ENCODE peak calls at places on chromosomes 6 and 20, in five cellular contexts. One of them, this sample, is unnamed.

GRCh38 chr6:167435209-167435728 is 110.4 kb downstream of the TTLL2 start:
- DNase-seq in Peyer's patch: no peak
- DNase-seq in T-helper 2 cell treated with Interferon-gamma antibody and Interleukin-4, amounts not matched to agents 5 μg/mL and 100 μg/mL, for 36 hours: no peak
- DNase-seq in stimulated activated CD8-positive, alpha-beta memory T cell treated with anti-CD3 and anti-CD28 coated beads, Interleukin-4, amount 100 ng/mL, for 24 hours: no peak
- DNase-seq in NCI-H2081: no peak
- DNase-seq in this sample: no peak

GRCh38 chr20:2006452-2007381 is 12.9 kb upstream of the PDYN start:
- DNase-seq in Peyer's patch: no peak
- DNase-seq in T-helper 2 cell treated with Interferon-gamma antibody and Interleukin-4, amounts not matched to agents 5 μg/mL and 100 μg/mL, for 36 hours: peak; percentile 25
- DNase-seq in NCI-H2081: peak; percentile 21
- DNase-seq in stimulated activated CD8-positive, alpha-beta memory T cell treated with anti-CD3 and anti-CD28 coated beads, Interleukin-4, amount 100 ng/mL, for 24 hours: no peak
- DNase-seq in this sample: no peak

GRCh38 chr6:107345398-107345797 is 114.0 kb downstream of the PDSS2 start:
- DNase-seq in NCI-H2081: no peak
- DNase-seq in stimulated activated CD8-positive, alpha-beta memory T cell treated with anti-CD3 and anti-CD28 coated beads, Interleukin-4, amount 100 ng/mL, for 24 hours: no peak
- DNase-seq in Peyer's patch: no peak
- DNase-seq in T-helper 2 cell treated with Interferon-gamma antibody and Interleukin-4, amounts not matched to agents 5 μg/mL and 100 μg/mL, for 36 hours: no peak
- DNase-seq in this sample: no peak

GRCh38 chr20:57555457-57556184 is 5.3 kb upstream of the PCK1 start:
- DNase-seq in NCI-H2081: no peak
- DNase-seq in Peyer's patch: no peak
- DNase-seq in stimulated activated CD8-positive, alpha-beta memory T cell treated with anti-CD3 and anti-CD28 coated beads, Interleukin-4, amount 100 ng/mL, for 24 hours: no peak
- DNase-seq in T-helper 2 cell treated with Interferon-gamma antibody and Interleukin-4, amounts not matched to agents 5 μg/mL and 100 μg/mL, for 36 hours: no peak
- DNase-seq in this sample: no peak

GRCh38 chr6:90123796-90124195 is 172.8 kb downstream of the BACH2 start:
- DNase-seq in T-helper 2 cell treated with Interferon-gamma antibody and Interleukin-4, amounts not matched to agents 5 μg/mL and 100 μg/mL, for 36 hours: peak; percentile 56
- DNase-seq in Peyer's patch: no peak
- DNase-seq in stimulated activated CD8-positive, alpha-beta memory T cell treated with anti-CD3 and anti-CD28 coated beads, Interleukin-4, amount 100 ng/mL, for 24 hours: no peak
- DNase-seq in NCI-H2081: no peak
- DNase-seq in this sample: no peak

GRCh38 chr20:33162313-33162712 is 5.6 kb upstream of the BPIFA2 start:
- DNase-seq in T-helper 2 cell treated with Interferon-gamma antibody and Interleukin-4, amounts not matched to agents 5 μg/mL and 100 μg/mL, for 36 hours: no peak
- DNase-seq in Peyer's patch: no peak
- DNase-seq in NCI-H2081: no peak
- DNase-seq in stimulated activated CD8-positive, alpha-beta memory T cell treated with anti-CD3 and anti-CD28 coated beads, Interleukin-4, amount 100 ng/mL, for 24 hours: no peak
- DNase-seq in this sample: no peak

GRCh38 chr6:19804362-19805145 is 32.6 kb upstream of the ID4 start:
- DNase-seq in T-helper 2 cell treated with Interferon-gamma antibody and Interleukin-4, amounts not matched to agents 5 μg/mL and 100 μg/mL, for 36 hours: peak; percentile 76
- DNase-seq in Peyer's patch: peak; percentile 97
- DNase-seq in NCI-H2081: peak; percentile 94
- DNase-seq in stimulated activated CD8-positive, alpha-beta memory T cell treated with anti-CD3 and anti-CD28 coated beads, Interleukin-4, amount 100 ng/mL, for 24 hours: peak; percentile 55
- DNase-seq in this sample: peak; percentile 94

GRCh38 chr20:17505664-17506517 is 25.3 kb downstream of the BFSP1 start:
- DNase-seq in Peyer's patch: no peak
- DNase-seq in T-helper 2 cell treated with Interferon-gamma antibody and Interleukin-4, amounts not matched to agents 5 μg/mL and 100 μg/mL, for 36 hours: peak; percentile 76
- DNase-seq in stimulated activated CD8-positive, alpha-beta memory T cell treated with anti-CD3 and anti-CD28 coated beads, Interleukin-4, amount 100 ng/mL, for 24 hours: peak; percentile 52
- DNase-seq in NCI-H2081: no peak
- DNase-seq in this sample: no peak

GRCh38 chr6:10381133-10381829 is 33.6 kb downstream of the TFAP2A start:
- DNase-seq in NCI-H2081: no peak
- DNase-seq in stimulated activated CD8-positive, alpha-beta memory T cell treated with anti-CD3 and anti-CD28 coated beads, Interleukin-4, amount 100 ng/mL, for 24 hours: no peak
- DNase-seq in Peyer's patch: no peak
- DNase-seq in T-helper 2 cell treated with Interferon-gamma antibody and Interleukin-4, amounts not matched to agents 5 μg/mL and 100 μg/mL, for 36 hours: no peak
- DNase-seq in this sample: no peak

GRCh38 chr20:50992733-50993457 is 30.0 kb downstream of the KCNG1 start:
- DNase-seq in T-helper 2 cell treated with Interferon-gamma antibody and Interleukin-4, amounts not matched to agents 5 μg/mL and 100 μg/mL, for 36 hours: peak; percentile 52
- DNase-seq in Peyer's patch: no peak
- DNase-seq in stimulated activated CD8-positive, alpha-beta memory T cell treated with anti-CD3 and anti-CD28 coated beads, Interleukin-4, amount 100 ng/mL, for 24 hours: peak; percentile 15
- DNase-seq in NCI-H2081: peak; percentile 40
- DNase-seq in this sample: peak; percentile 1

GRCh38 chr6:161366301-161366953 is 92.6 kb upstream of the AGPAT4 start:
- DNase-seq in stimulated activated CD8-positive, alpha-beta memory T cell treated with anti-CD3 and anti-CD28 coated beads, Interleukin-4, amount 100 ng/mL, for 24 hours: no peak
- DNase-seq in Peyer's patch: no peak
- DNase-seq in NCI-H2081: no peak
- DNase-seq in T-helper 2 cell treated with Interferon-gamma antibody and Interleukin-4, amounts not matched to agents 5 μg/mL and 100 μg/mL, for 36 hours: no peak
- DNase-seq in this sample: no peak

GRCh38 chr6:42751055-42751454 is 5.2 kb upstream of the TBCC start:
- DNase-seq in T-helper 2 cell treated with Interferon-gamma antibody and Interleukin-4, amounts not matched to agents 5 μg/mL and 100 μg/mL, for 36 hours: no peak
- DNase-seq in stimulated activated CD8-positive, alpha-beta memory T cell treated with anti-CD3 and anti-CD28 coated beads, Interleukin-4, amount 100 ng/mL, for 24 hours: no peak
- DNase-seq in Peyer's patch: no peak
- DNase-seq in NCI-H2081: no peak
- DNase-seq in this sample: no peak

GRCh38 chr6:65531545-65531944 is 175.5 kb downstream of the EYS start:
- DNase-seq in Peyer's patch: no peak
- DNase-seq in T-helper 2 cell treated with Interferon-gamma antibody and Interleukin-4, amounts not matched to agents 5 μg/mL and 100 μg/mL, for 36 hours: no peak
- DNase-seq in NCI-H2081: no peak
- DNase-seq in stimulated activated CD8-positive, alpha-beta memory T cell treated with anti-CD3 and anti-CD28 coated beads, Interleukin-4, amount 100 ng/mL, for 24 hours: no peak
- DNase-seq in this sample: no peak

GRCh38 chr6:167769408-167770190 is 57.1 kb upstream of the AFDN start:
- DNase-seq in Peyer's patch: no peak
- DNase-seq in NCI-H2081: no peak
- DNase-seq in T-helper 2 cell treated with Interferon-gamma antibody and Interleukin-4, amounts not matched to agents 5 μg/mL and 100 μg/mL, for 36 hours: no peak
- DNase-seq in stimulated activated CD8-positive, alpha-beta memory T cell treated with anti-CD3 and anti-CD28 coated beads, Interleukin-4, amount 100 ng/mL, for 24 hours: no peak
- DNase-seq in this sample: no peak

GRCh38 chr20:24763386-24764026 is 185.6 kb upstream of the CST7 start:
- DNase-seq in stimulated activated CD8-positive, alpha-beta memory T cell treated with anti-CD3 and anti-CD28 coated beads, Interleukin-4, amount 100 ng/mL, for 24 hours: no peak
- DNase-seq in NCI-H2081: no peak
- DNase-seq in Peyer's patch: no peak
- DNase-seq in T-helper 2 cell treated with Interferon-gamma antibody and Interleukin-4, amounts not matched to agents 5 μg/mL and 100 μg/mL, for 36 hours: no peak
- DNase-seq in this sample: no peak

GRCh38 chr6:14549871-14550270 is 432.3 kb downstream of the CD83 start:
- DNase-seq in T-helper 2 cell treated with Interferon-gamma antibody and Interleukin-4, amounts not matched to agents 5 μg/mL and 100 μg/mL, for 36 hours: no peak
- DNase-seq in Peyer's patch: no peak
- DNase-seq in stimulated activated CD8-positive, alpha-beta memory T cell treated with anti-CD3 and anti-CD28 coated beads, Interleukin-4, amount 100 ng/mL, for 24 hours: no peak
- DNase-seq in NCI-H2081: no peak
- DNase-seq in this sample: no peak

GRCh38 chr20:1474817-1475603 is 8.4 kb upstream of the NSFL1C start:
- DNase-seq in NCI-H2081: no peak
- DNase-seq in stimulated activated CD8-positive, alpha-beta memory T cell treated with anti-CD3 and anti-CD28 coated beads, Interleukin-4, amount 100 ng/mL, for 24 hours: no peak
- DNase-seq in T-helper 2 cell treated with Interferon-gamma antibody and Interleukin-4, amounts not matched to agents 5 μg/mL and 100 μg/mL, for 36 hours: no peak
- DNase-seq in Peyer's patch: no peak
- DNase-seq in this sample: no peak

GRCh38 chr6:56072856-56073255 is 174.5 kb downstream of the COL21A1 start:
- DNase-seq in NCI-H2081: no peak
- DNase-seq in T-helper 2 cell treated with Interferon-gamma antibody and Interleukin-4, amounts not matched to agents 5 μg/mL and 100 μg/mL, for 36 hours: no peak
- DNase-seq in stimulated activated CD8-positive, alpha-beta memory T cell treated with anti-CD3 and anti-CD28 coated beads, Interleukin-4, amount 100 ng/mL, for 24 hours: no peak
- DNase-seq in Peyer's patch: no peak
- DNase-seq in this sample: no peak

GRCh38 chr6:2021713-2022125 is 223.7 kb downstream of the GMDS start:
- DNase-seq in Peyer's patch: peak; percentile 75
- DNase-seq in stimulated activated CD8-positive, alpha-beta memory T cell treated with anti-CD3 and anti-CD28 coated beads, Interleukin-4, amount 100 ng/mL, for 24 hours: no peak
- DNase-seq in T-helper 2 cell treated with Interferon-gamma antibody and Interleukin-4, amounts not matched to agents 5 μg/mL and 100 μg/mL, for 36 hours: no peak
- DNase-seq in NCI-H2081: peak; percentile 91
- DNase-seq in this sample: peak; percentile 49

GRCh38 chr20:25571817-25572216 is 13.5 kb downstream of the NINL start:
- DNase-seq in Peyer's patch: no peak
- DNase-seq in T-helper 2 cell treated with Interferon-gamma antibody and Interleukin-4, amounts not matched to agents 5 μg/mL and 100 μg/mL, for 36 hours: no peak
- DNase-seq in stimulated activated CD8-positive, alpha-beta memory T cell treated with anti-CD3 and anti-CD28 coated beads, Interleukin-4, amount 100 ng/mL, for 24 hours: no peak
- DNase-seq in NCI-H2081: no peak
- DNase-seq in this sample: peak; percentile 37

GRCh38 chr20:325889-326644 is 715 bp downstream of the SOX12 start:
- DNase-seq in Peyer's patch: peak; percentile 73
- DNase-seq in T-helper 2 cell treated with Interferon-gamma antibody and Interleukin-4, amounts not matched to agents 5 μg/mL and 100 μg/mL, for 36 hours: peak; percentile 67
- DNase-seq in NCI-H2081: peak; percentile 48
- DNase-seq in stimulated activated CD8-positive, alpha-beta memory T cell treated with anti-CD3 and anti-CD28 coated beads, Interleukin-4, amount 100 ng/mL, for 24 hours: no peak
- DNase-seq in this sample: no peak

GRCh38 chr20:48463916-48464315 is 363.9 kb downstream of the PREX1 start:
- DNase-seq in Peyer's patch: no peak
- DNase-seq in NCI-H2081: no peak
- DNase-seq in stimulated activated CD8-positive, alpha-beta memory T cell treated with anti-CD3 and anti-CD28 coated beads, Interleukin-4, amount 100 ng/mL, for 24 hours: no peak
- DNase-seq in T-helper 2 cell treated with Interferon-gamma antibody and Interleukin-4, amounts not matched to agents 5 μg/mL and 100 μg/mL, for 36 hours: no peak
- DNase-seq in this sample: no peak

GRCh38 chr20:19259182-19259591 is 46.7 kb downstream of the SLC24A3 start:
- DNase-seq in stimulated activated CD8-positive, alpha-beta memory T cell treated with anti-CD3 and anti-CD28 coated beads, Interleukin-4, amount 100 ng/mL, for 24 hours: no peak
- DNase-seq in T-helper 2 cell treated with Interferon-gamma antibody and Interleukin-4, amounts not matched to agents 5 μg/mL and 100 μg/mL, for 36 hours: no peak
- DNase-seq in Peyer's patch: no peak
- DNase-seq in NCI-H2081: no peak
- DNase-seq in this sample: no peak

GRCh38 chr6:157964139-157964538 is 17.5 kb upstream of the SYNJ2 start:
- DNase-seq in NCI-H2081: no peak
- DNase-seq in stimulated activated CD8-positive, alpha-beta memory T cell treated with anti-CD3 and anti-CD28 coated beads, Interleukin-4, amount 100 ng/mL, for 24 hours: no peak
- DNase-seq in T-helper 2 cell treated with Interferon-gamma antibody and Interleukin-4, amounts not matched to agents 5 μg/mL and 100 μg/mL, for 36 hours: no peak
- DNase-seq in Peyer's patch: no peak
- DNase-seq in this sample: no peak

GRCh38 chr6:168133186-168133585 is 54.2 kb upstream of the FRMD1 start:
- DNase-seq in NCI-H2081: no peak
- DNase-seq in stimulated activated CD8-positive, alpha-beta memory T cell treated with anti-CD3 and anti-CD28 coated beads, Interleukin-4, amount 100 ng/mL, for 24 hours: no peak
- DNase-seq in Peyer's patch: no peak
- DNase-seq in T-helper 2 cell treated with Interferon-gamma antibody and Interleukin-4, amounts not matched to agents 5 μg/mL and 100 μg/mL, for 36 hours: no peak
- DNase-seq in this sample: no peak

GRCh38 chr6:158752613-158753012 is 66.6 kb downstream of the EZR start:
- DNase-seq in stimulated activated CD8-positive, alpha-beta memory T cell treated with anti-CD3 and anti-CD28 coated beads, Interleukin-4, amount 100 ng/mL, for 24 hours: no peak
- DNase-seq in T-helper 2 cell treated with Interferon-gamma antibody and Interleukin-4, amounts not matched to agents 5 μg/mL and 100 μg/mL, for 36 hours: no peak
- DNase-seq in Peyer's patch: peak; percentile 56
- DNase-seq in NCI-H2081: peak; percentile 32
- DNase-seq in this sample: peak; percentile 64